ENCODE peak calls at places on chromosomes 7 and 10, in nine cellular contexts. One of them, this sample, is unnamed. For H3K27me3, the result is how much of the 10 kb centered on the place peaks cover.

GRCh38 chr10:15843705-15844104 is 16.6 kb downstream of the MINDY3 start:
- ATAC-seq in GM12878: no peak
- ATAC-seq in K562: peak
- ATAC-seq in body of pancreas: no peak
- ATAC-seq in gastrocnemius medialis: no peak
- ATAC-seq in heart left ventricle: no peak
- ATAC-seq in HCT116: no peak
- ATAC-seq in upper lobe of left lung: no peak
- ATAC-seq in IMR-90: no peak
- ATAC-seq in this sample: no peak

GRCh38 chr7:91285966-91286365 is 21.7 kb downstream of the FZD1 start:
- ATAC-seq in GM12878: no peak
- ATAC-seq in K562: no peak
- ATAC-seq in body of pancreas: no peak
- ATAC-seq in gastrocnemius medialis: no peak
- ATAC-seq in heart left ventricle: no peak
- ATAC-seq in HCT116: no peak
- ATAC-seq in upper lobe of left lung: peak
- ATAC-seq in IMR-90: peak
- ATAC-seq in this sample: no peak

GRCh38 chr7:16978358-16979244 is 96.8 kb upstream of the AGR3 start:
- ATAC-seq in GM12878: no peak
- ATAC-seq in K562: no peak
- ATAC-seq in body of pancreas: no peak
- ATAC-seq in gastrocnemius medialis: no peak
- ATAC-seq in heart left ventricle: no peak
- ATAC-seq in HCT116: no peak
- ATAC-seq in upper lobe of left lung: no peak
- ATAC-seq in IMR-90: peak
- ATAC-seq in this sample: no peak

GRCh38 chr10:119575998-119576397 is 20.8 kb downstream of the TIAL1 start:
- ATAC-seq in GM12878: no peak
- ATAC-seq in K562: no peak
- ATAC-seq in body of pancreas: no peak
- ATAC-seq in gastrocnemius medialis: no peak
- ATAC-seq in heart left ventricle: no peak
- ATAC-seq in HCT116: no peak
- ATAC-seq in upper lobe of left lung: no peak
- ATAC-seq in IMR-90: no peak
- ATAC-seq in this sample: no peak

GRCh38 chr7:33667261-33667660 is 238.1 kb upstream of the BMPER start:
- ATAC-seq in GM12878: no peak
- ATAC-seq in K562: no peak
- ATAC-seq in body of pancreas: no peak
- ATAC-seq in gastrocnemius medialis: no peak
- ATAC-seq in heart left ventricle: no peak
- ATAC-seq in HCT116: no peak
- ATAC-seq in upper lobe of left lung: no peak
- ATAC-seq in IMR-90: peak
- ATAC-seq in this sample: no peak

GRCh38 chr10:28715246-28715645 is 37.9 kb downstream of the BAMBI start:
- ATAC-seq in GM12878: no peak
- ATAC-seq in K562: no peak
- ATAC-seq in body of pancreas: no peak
- ATAC-seq in gastrocnemius medialis: no peak
- ATAC-seq in heart left ventricle: no peak
- ATAC-seq in HCT116: no peak
- ATAC-seq in upper lobe of left lung: no peak
- ATAC-seq in IMR-90: no peak
- ATAC-seq in this sample: no peak

GRCh38 chr10:95745487-95745886 is 10.5 kb upstream of the ENTPD1 start:
- ATAC-seq in GM12878: no peak
- ATAC-seq in K562: no peak
- ATAC-seq in body of pancreas: no peak
- ATAC-seq in gastrocnemius medialis: no peak
- ATAC-seq in heart left ventricle: no peak
- ATAC-seq in HCT116: no peak
- ATAC-seq in upper lobe of left lung: no peak
- ATAC-seq in IMR-90: no peak
- ATAC-seq in this sample: no peak

GRCh38 chr10:6607778-6608177 is 27.7 kb upstream of the PRKCQ start:
- ATAC-seq in GM12878: no peak
- ATAC-seq in K562: no peak
- ATAC-seq in body of pancreas: no peak
- ATAC-seq in gastrocnemius medialis: no peak
- ATAC-seq in heart left ventricle: no peak
- ATAC-seq in HCT116: no peak
- ATAC-seq in upper lobe of left lung: peak
- ATAC-seq in IMR-90: no peak
- ATAC-seq in this sample: no peak

GRCh38 chr7:117091721-117092120 is 138.4 kb downstream of the ST7 start:
- ATAC-seq in GM12878: no peak
- ATAC-seq in K562: no peak
- ATAC-seq in body of pancreas: no peak
- ATAC-seq in gastrocnemius medialis: no peak
- ATAC-seq in heart left ventricle: no peak
- ATAC-seq in HCT116: no peak
- ATAC-seq in upper lobe of left lung: no peak
- ATAC-seq in IMR-90: no peak
- ATAC-seq in this sample: no peak

GRCh38 chr7:12864470-12865046 is 177.1 kb downstream of the ARL4A start:
- ATAC-seq in GM12878: no peak
- ATAC-seq in K562: no peak
- ATAC-seq in body of pancreas: no peak
- ATAC-seq in gastrocnemius medialis: no peak
- ATAC-seq in heart left ventricle: no peak
- ATAC-seq in HCT116: no peak
- ATAC-seq in upper lobe of left lung: peak
- ATAC-seq in IMR-90: no peak
- ATAC-seq in this sample: peak

GRCh38 chr7:138668197-138668596 is 33.0 kb downstream of the SVOPL start:
- ATAC-seq in GM12878: no peak
- ATAC-seq in K562: no peak
- ATAC-seq in body of pancreas: no peak
- ATAC-seq in gastrocnemius medialis: no peak
- ATAC-seq in heart left ventricle: no peak
- ATAC-seq in HCT116: no peak
- ATAC-seq in upper lobe of left lung: no peak
- ATAC-seq in IMR-90: no peak
- ATAC-seq in this sample: no peak

GRCh38 chr7:117061751-117062150 is 108.5 kb downstream of the ST7 start:
- ATAC-seq in GM12878: no peak
- ATAC-seq in K562: no peak
- ATAC-seq in body of pancreas: no peak
- ATAC-seq in gastrocnemius medialis: no peak
- ATAC-seq in heart left ventricle: no peak
- ATAC-seq in HCT116: no peak
- ATAC-seq in upper lobe of left lung: no peak
- ATAC-seq in IMR-90: peak
- ATAC-seq in this sample: no peak

GRCh38 chr7:133502498-133502897 is 249.6 kb downstream of the EXOC4 start:
- ATAC-seq in GM12878: no peak
- ATAC-seq in K562: peak
- ATAC-seq in body of pancreas: no peak
- ATAC-seq in gastrocnemius medialis: no peak
- ATAC-seq in heart left ventricle: no peak
- ATAC-seq in HCT116: no peak
- ATAC-seq in upper lobe of left lung: no peak
- ATAC-seq in IMR-90: no peak
- ATAC-seq in this sample: no peak

GRCh38 chr7:116591202-116592040 is 66.6 kb downstream of the CAV1 start:
- ATAC-seq in GM12878: peak
- ATAC-seq in K562: peak
- ATAC-seq in body of pancreas: no peak
- ATAC-seq in gastrocnemius medialis: peak
- ATAC-seq in heart left ventricle: no peak
- ATAC-seq in HCT116: peak
- ATAC-seq in upper lobe of left lung: peak
- ATAC-seq in IMR-90: peak
- ATAC-seq in this sample: no peak

GRCh38 chr7:24824400-24824799 is 67.1 kb upstream of the GSDME start:
- ATAC-seq in GM12878: no peak
- ATAC-seq in K562: no peak
- ATAC-seq in body of pancreas: no peak
- ATAC-seq in gastrocnemius medialis: no peak
- ATAC-seq in heart left ventricle: no peak
- ATAC-seq in HCT116: no peak
- ATAC-seq in upper lobe of left lung: no peak
- ATAC-seq in IMR-90: no peak
- ATAC-seq in this sample: no peak

GRCh38 chr10:61621538-61622150 is 41.1 kb upstream of the CABCOCO1 start:
- ATAC-seq in GM12878: no peak
- ATAC-seq in K562: peak
- ATAC-seq in body of pancreas: no peak
- ATAC-seq in gastrocnemius medialis: no peak
- ATAC-seq in heart left ventricle: no peak
- ATAC-seq in HCT116: no peak
- ATAC-seq in upper lobe of left lung: no peak
- ATAC-seq in IMR-90: no peak
- ATAC-seq in this sample: no peak

GRCh38 chr10:132496360-132497082 is 41.1 kb upstream of the INPP5A start:
- ATAC-seq in GM12878: no peak
- ATAC-seq in K562: no peak
- ATAC-seq in body of pancreas: no peak
- ATAC-seq in gastrocnemius medialis: peak
- ATAC-seq in heart left ventricle: no peak
- ATAC-seq in HCT116: no peak
- ATAC-seq in upper lobe of left lung: no peak
- ATAC-seq in IMR-90: no peak
- ATAC-seq in this sample: no peak

GRCh38 chr10:33107953-33108352 is 149.9 kb upstream of the ITGB1 start:
- ATAC-seq in GM12878: no peak
- ATAC-seq in K562: no peak
- ATAC-seq in body of pancreas: no peak
- ATAC-seq in gastrocnemius medialis: no peak
- ATAC-seq in heart left ventricle: no peak
- ATAC-seq in HCT116: no peak
- ATAC-seq in upper lobe of left lung: no peak
- ATAC-seq in IMR-90: no peak
- ATAC-seq in this sample: no peak

DNA sequence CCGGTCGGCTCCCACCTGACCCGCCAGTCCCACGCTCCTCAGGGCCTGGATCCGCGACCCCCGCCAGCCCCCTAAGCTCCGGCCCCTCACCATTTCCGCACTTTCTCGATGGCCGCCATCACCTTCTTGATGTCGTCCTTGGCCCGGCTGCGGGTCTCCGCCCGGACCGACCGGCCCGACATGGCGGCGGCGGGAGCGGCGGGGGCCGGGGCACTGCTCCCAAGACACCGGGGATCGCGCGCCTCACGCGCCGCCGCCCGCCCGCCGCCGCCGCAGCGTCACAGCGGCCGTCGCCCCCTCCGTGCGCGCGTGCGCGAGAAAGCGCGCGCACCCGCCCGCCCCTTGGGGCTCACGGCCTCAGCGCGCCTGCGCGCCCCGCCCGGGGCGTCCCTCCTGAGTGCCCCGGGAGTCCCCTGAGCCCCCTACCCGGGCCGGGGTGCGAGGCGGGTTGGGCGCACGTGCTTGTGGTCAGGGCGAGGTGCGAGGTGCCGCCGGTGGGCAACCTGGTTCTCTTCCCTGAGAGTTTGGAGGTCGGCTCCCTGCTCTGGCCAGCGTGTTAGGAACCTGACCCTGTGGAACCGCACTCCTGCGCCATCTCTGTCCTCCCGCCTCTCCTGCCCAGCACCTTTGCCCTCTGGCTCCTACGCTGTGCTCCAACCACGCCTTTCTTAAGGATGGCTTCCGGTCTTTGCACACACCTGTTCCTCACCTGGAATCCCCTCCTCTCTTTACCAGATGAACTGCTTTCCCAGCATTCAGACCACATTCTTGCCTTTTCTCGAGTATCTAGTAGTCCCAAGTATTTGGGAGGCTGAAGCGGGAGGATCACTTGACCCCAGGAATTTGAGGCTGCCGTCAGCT is at the start of gene BCL7B:
- ATAC-seq in GM12878: peak
- ATAC-seq in K562: peak
- ATAC-seq in body of pancreas: peak
- ATAC-seq in gastrocnemius medialis: peak
- ATAC-seq in heart left ventricle: peak
- ATAC-seq in HCT116: peak
- ATAC-seq in upper lobe of left lung: peak
- ATAC-seq in IMR-90: peak
- ATAC-seq in this sample: peak
- TF ChIP-seq POLR2A in GM12878: peak
- TF ChIP-seq POLR2A in K562: peak
- TF ChIP-seq POLR2A in body of pancreas: peak
- TF ChIP-seq POLR2A in gastrocnemius medialis: peak
- TF ChIP-seq POLR2A in heart left ventricle: peak
- TF ChIP-seq POLR2A in HCT116: peak
- TF ChIP-seq POLR2A in upper lobe of left lung: peak
- TF ChIP-seq POLR2A in IMR-90: peak
- TF ChIP-seq POLR2A in this sample: peak

GRCh38 chr10:100571069-100571817 is 35.5 kb downstream of the HIF1AN start:
- ATAC-seq in GM12878: no peak
- ATAC-seq in K562: no peak
- ATAC-seq in body of pancreas: no peak
- ATAC-seq in gastrocnemius medialis: no peak
- ATAC-seq in heart left ventricle: no peak
- ATAC-seq in HCT116: no peak
- ATAC-seq in upper lobe of left lung: no peak
- ATAC-seq in IMR-90: no peak
- ATAC-seq in this sample: no peak
- H3K27me3 ChIP-seq in GM12878: under half
- H3K27me3 ChIP-seq in K562: under half
- H3K27me3 ChIP-seq in body of pancreas: under half
- H3K27me3 ChIP-seq in gastrocnemius medialis: under half
- H3K27me3 ChIP-seq in heart left ventricle: half or more
- H3K27me3 ChIP-seq in HCT116: under half
- H3K27me3 ChIP-seq in upper lobe of left lung: under half
- H3K27me3 ChIP-seq in IMR-90: half or more
- H3K27me3 ChIP-seq in this sample: half or more

DNA sequence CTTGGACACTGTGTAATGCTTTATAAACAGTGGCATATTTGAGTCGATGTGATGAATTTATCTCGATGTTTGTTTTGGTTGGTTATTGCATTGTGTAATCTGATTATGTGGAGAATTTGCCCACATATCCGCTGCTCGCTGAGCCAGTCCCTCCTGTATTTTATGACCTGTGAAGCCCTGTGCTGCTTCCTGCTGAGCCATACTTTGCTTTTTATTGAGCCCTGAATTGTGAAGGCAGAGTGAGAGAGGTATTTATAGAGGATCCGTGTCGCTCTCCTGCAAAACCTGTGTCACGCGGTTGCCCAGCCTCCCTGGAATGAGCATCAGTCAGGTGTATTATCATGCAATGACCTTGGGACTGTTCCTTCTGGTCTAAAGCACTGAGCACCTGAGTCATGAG is 253.7 kb downstream of the ARHGAP21 start:
- ATAC-seq in GM12878: no peak
- ATAC-seq in K562: no peak
- ATAC-seq in body of pancreas: peak
- ATAC-seq in gastrocnemius medialis: no peak
- ATAC-seq in heart left ventricle: no peak
- ATAC-seq in HCT116: no peak
- ATAC-seq in upper lobe of left lung: no peak
- ATAC-seq in IMR-90: no peak
- ATAC-seq in this sample: no peak
- TF ChIP-seq POLR2A in GM12878: no peak
- TF ChIP-seq POLR2A in K562: no peak
- TF ChIP-seq POLR2A in body of pancreas: no peak
- TF ChIP-seq POLR2A in gastrocnemius medialis: no peak
- TF ChIP-seq POLR2A in heart left ventricle: no peak
- TF ChIP-seq POLR2A in HCT116: no peak
- TF ChIP-seq POLR2A in upper lobe of left lung: no peak
- TF ChIP-seq POLR2A in IMR-90: no peak
- TF ChIP-seq POLR2A in this sample: no peak

GRCh38 chr7:158366916-158367633 is 220.5 kb downstream of the PTPRN2 start:
- ATAC-seq in GM12878: no peak
- ATAC-seq in K562: no peak
- ATAC-seq in body of pancreas: no peak
- ATAC-seq in gastrocnemius medialis: no peak
- ATAC-seq in heart left ventricle: no peak
- ATAC-seq in HCT116: no peak
- ATAC-seq in upper lobe of left lung: no peak
- ATAC-seq in IMR-90: no peak
- ATAC-seq in this sample: no peak
- H3K27me3 ChIP-seq in GM12878: under half
- H3K27me3 ChIP-seq in K562: under half
- H3K27me3 ChIP-seq in body of pancreas: under half
- H3K27me3 ChIP-seq in gastrocnemius medialis: under half
- H3K27me3 ChIP-seq in heart left ventricle: under half
- H3K27me3 ChIP-seq in HCT116: under half
- H3K27me3 ChIP-seq in upper lobe of left lung: under half
- H3K27me3 ChIP-seq in IMR-90: under half
- H3K27me3 ChIP-seq in this sample: under half